ENCODE peak calls at places on chromosomes 5 and 9, in seven cellular contexts. W is stimulated activated CD4-positive, alpha-beta T cell treated with anti-CD3 and anti-CD28 coated beads, Interleukin-4, amount 100 ng/mL, for 48 hours; V is H54; C is body of pancreas; T is NCI-H187 treated with DMSO at 0.1 percent for 48 hours; E is HuH-7; U is activated CD8-positive, alpha-beta memory T cell treated with anti-CD3 and anti-CD28 coated beads, Interleukin-2, amount 50 U/mL, for 48 hours. N is an unnamed sample.

GRCh38 chr5:139650031-139650688 is 2.0 kb downstream of the CXXC5 start:
- DNase-seq in E (no peak), W (no peak), U (peak; percentile 70), T (no peak), V (no peak), C (peak; percentile 57), N (no peak)

GRCh38 chr5:1343931-1344901 is 683 bp downstream of the CLPTM1L start:
- DNase-seq in V (no peak), W (peak; percentile 10), T (no peak), E (peak; percentile 30), U (peak; percentile 64), C (peak; percentile 39), N (no peak)

GRCh38 chr9:105127863-105128220 is 116.6 kb upstream of the SLC44A1 start:
- DNase-seq in W (no peak), C (no peak), U (no peak), T (no peak), V (no peak), E (no peak), N (peak; percentile 47)

GRCh38 chr9:34169125-34169524 is 9.7 kb upstream of the UBAP1 start:
- DNase-seq in W (no peak), T (no peak), E (no peak), U (no peak), V (no peak), C (no peak), N (no peak)

GRCh38 chr5:139120521-139120920 is 77.6 kb downstream of the SIL1 start:
- DNase-seq in C (no peak), V (no peak), W (no peak), U (no peak), E (no peak), T (no peak), N (no peak)

GRCh38 chr5:43416233-43416987 is 4.2 kb upstream of the CCL28 start:
- DNase-seq in E (no peak), W (no peak), V (no peak), C (no peak), U (no peak), T (no peak), N (no peak)

GRCh38 chr5:97425511-97425910 is 242.5 kb upstream of the RIOK2 start:
- DNase-seq in V (no peak), E (no peak), C (no peak), W (no peak), U (no peak), T (no peak), N (no peak)

GRCh38 chr5:111072949-111073682 is 1.6 kb downstream of the TSLP start:
- DNase-seq in T (no peak), C (peak; percentile 26), V (no peak), W (peak; percentile 39), E (peak; percentile 18), U (peak; percentile 78), N (peak; percentile 8)

GRCh38 chr5:69105996-69106906 is 12.4 kb downstream of the SLC30A5 start:
- DNase-seq in U (no peak), V (no peak), C (no peak), T (no peak), E (no peak), W (no peak), N (no peak)

GRCh38 chr9:3441197-3441816 is 84.5 kb downstream of the RFX3 start:
- DNase-seq in T (no peak), E (peak; percentile 28), C (peak; percentile 69), W (peak; percentile 6), U (no peak), V (peak; percentile 3), N (no peak)

GRCh38 chr5:74028406-74028805 is 402.4 kb downstream of the ARHGEF28 start:
- DNase-seq in T (no peak), W (no peak), C (no peak), E (no peak), V (no peak), U (no peak), N (no peak)